ENCODE peak calls at places on chromosomes 7 and 10, in five cellular contexts. M is neural progenitor cell; J is AG04450; Z is CD4-positive, alpha-beta T cell; F is substantia nigra. R is an unnamed sample.

GRCh38 chr7:44185729-44186128 is 3.5 kb downstream of the GCK start:
- DNase-seq in M (no peak), J (no peak), Z (no peak), F (no peak), R (no peak)

GRCh38 chr10:131997366-131998049 is 15.8 kb upstream of the BNIP3 start:
- DNase-seq in M (peak), J (peak), Z (no peak), F (peak), R (peak)

GRCh38 chr7:128359939-128360338 is 1.6 kb downstream of the PRRT4 start:
- DNase-seq in M (no peak), J (no peak), Z (no peak), F (no peak), R (no peak)

GRCh38 chr7:133246558-133246957 is 6.3 kb upstream of the EXOC4 start:
- DNase-seq in M (no peak), J (no peak), Z (no peak), F (no peak), R (no peak)

GRCh38 chr7:1651031-1651446 is 19.0 kb upstream of the ELFN1 start:
- DNase-seq in M (no peak), J (no peak), Z (no peak), F (no peak), R (no peak)

GRCh38 chr10:112389147-112389822 is 15.4 kb downstream of the ACSL5 start:
- DNase-seq in M (no peak), J (no peak), Z (no peak), F (no peak), R (no peak)

GRCh38 chr10:121942749-121943148 is 14.9 kb upstream of the ATE1 start:
- DNase-seq in M (no peak), J (peak), Z (no peak), F (no peak), R (no peak)

GRCh38 chr7:47763063-47763974 is 181.4 kb upstream of the TNS3 start:
- DNase-seq in M (peak), J (peak), Z (no peak), F (no peak), R (peak)

GRCh38 chr10:63710703-63711102 is 189.5 kb downstream of the REEP3 start:
- DNase-seq in M (no peak), J (no peak), Z (no peak), F (no peak), R (no peak)

GRCh38 chr7:77933394-77933793 is 134.8 kb downstream of the PHTF2 start:
- DNase-seq in M (no peak), J (no peak), Z (no peak), F (no peak), R (no peak)

GRCh38 chr7:120806669-120807068 is 51.3 kb downstream of the TSPAN12 start:
- DNase-seq in M (no peak), J (no peak), Z (no peak), F (no peak), R (no peak)

GRCh38 chr7:70789481-70790214 is 342.3 kb upstream of the GALNT17 start:
- DNase-seq in M (no peak), J (no peak), Z (no peak), F (no peak), R (no peak)

GRCh38 chr10:132721725-132722124 is 64.2 kb downstream of the NKX6-2 start:
- DNase-seq in M (no peak), J (no peak), Z (no peak), F (no peak), R (no peak)

GRCh38 chr10:97503413-97503812 is 4.7 kb downstream of the UBTD1 start:
- DNase-seq in M (no peak), J (no peak), Z (no peak), F (no peak), R (no peak)

GRCh38 chr10:86164912-86165311 is 201.7 kb downstream of the GRID1 start:
- DNase-seq in M (no peak), J (no peak), Z (no peak), F (no peak), R (no peak)

GRCh38 chr7:4726568-4726967 is 44.5 kb downstream of the FOXK1 start:
- DNase-seq in M (no peak), J (no peak), Z (no peak), F (no peak), R (no peak)

GRCh38 chr10:24556746-24557742 is 166.6 kb downstream of the ARHGAP21 start:
- DNase-seq in M (peak), J (peak), Z (no peak), F (no peak), R (no peak)

GRCh38 chr10:119285495-119286267 is 78.3 kb downstream of the GRK5 start:
- DNase-seq in M (no peak), J (no peak), Z (no peak), F (no peak), R (no peak)

GRCh38 chr7:50787825-50788224 is 5.1 kb upstream of the GRB10 start:
- DNase-seq in M (no peak), J (no peak), Z (no peak), F (no peak), R (no peak)

GRCh38 chr7:9250876-9251275 is 817.5 kb downstream of the NXPH1 start:
- DNase-seq in M (peak), J (no peak), Z (no peak), F (no peak), R (no peak)

GRCh38 chr7:94492601-94493000 is 17.0 kb upstream of the CASD1 start:
- DNase-seq in M (no peak), J (no peak), Z (no peak), F (no peak), R (no peak)

GRCh38 chr10:119341236-119342016 is 134.1 kb downstream of the GRK5 start:
- DNase-seq in M (no peak), J (no peak), Z (peak), F (no peak), R (no peak)

GRCh38 chr7:151744051-151744580 is 132.8 kb downstream of the PRKAG2 start:
- DNase-seq in M (no peak), J (no peak), Z (no peak), F (no peak), R (no peak)

GRCh38 chr7:122463631-122464030 is 159.1 kb upstream of the FEZF1 start:
- DNase-seq in M (no peak), J (no peak), Z (no peak), F (no peak), R (no peak)

GRCh38 chr7:14340415-14341079 is 351.1 kb upstream of the ETV1 start:
- DNase-seq in M (peak), J (no peak), Z (no peak), F (no peak), R (no peak)

DNA sequence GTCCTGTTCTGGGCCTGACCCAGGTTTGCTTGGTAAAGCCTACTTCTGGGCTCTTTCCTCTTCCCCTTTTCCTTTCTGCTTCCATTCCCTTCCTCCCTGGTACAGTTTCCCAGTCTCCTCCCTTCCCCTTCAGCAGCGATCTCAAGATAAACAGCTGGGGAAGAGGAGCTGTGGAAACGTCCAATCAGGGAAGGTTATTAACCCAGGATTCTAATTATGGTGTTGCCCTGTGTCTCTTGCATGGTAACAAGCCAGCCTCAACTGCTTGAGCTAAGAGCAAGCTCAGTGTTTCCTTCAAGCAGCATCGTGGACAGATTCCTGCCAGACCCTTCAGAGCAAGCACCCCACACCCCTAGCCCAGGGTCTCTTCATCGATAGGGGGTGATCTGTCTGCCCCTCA is 233.4 kb downstream of the RPS24 start:
- DNase-seq in M (no peak), J (no peak), Z (no peak), F (no peak), R (no peak)
- H3K27ac ChIP-seq in M (no peak), J (peak), Z (no peak), F (peak), R (no peak)

GRCh38 chr10:49543604-49544003 is 4.7 kb upstream of the ERCC6 start:
- DNase-seq in M (no peak), J (no peak), Z (no peak), F (no peak), R (no peak)
- H3K27ac ChIP-seq in M (no peak), J (no peak), Z (no peak), F (no peak), R (no peak)

GRCh38 chr7:116436305-116436826 is 63.2 kb upstream of the CAV2 start:
- DNase-seq in M (no peak), J (no peak), Z (no peak), F (no peak), R (no peak)
- H3K27ac ChIP-seq in M (no peak), J (no peak), Z (no peak), F (no peak), R (no peak)

GRCh38 chr7:102044984-102045673 is 227.7 kb downstream of the CUX1 start:
- DNase-seq in M (peak), J (peak), Z (no peak), F (peak), R (no peak)

GRCh38 chr7:102045681-102046372 is 228.4 kb downstream of the CUX1 start:
- DNase-seq in M (no peak), J (no peak), Z (no peak), F (no peak), R (no peak)

GRCh38 chr7:102046373-102047117 is 229.1 kb downstream of the CUX1 start:
- DNase-seq in M (no peak), J (no peak), Z (no peak), F (no peak), R (no peak)

GRCh38 chr7:102042016-102042656 is 224.7 kb downstream of the CUX1 start:
- DNase-seq in M (no peak), J (no peak), Z (no peak), F (no peak), R (no peak)

GRCh38 chr7:102044641-102044983 is 227.2 kb downstream of the CUX1 start:
- DNase-seq in M (no peak), J (no peak), Z (no peak), F (no peak), R (no peak)
- H3K27ac ChIP-seq in M (no peak), J (peak), Z (no peak), F (peak), R (no peak)

GRCh38 chr10:33235271-33235884 is 99.1 kb downstream of the NRP1 start:
- DNase-seq in M (no peak), J (no peak), Z (no peak), F (no peak), R (no peak)
- H3K27ac ChIP-seq in M (no peak), J (no peak), Z (no peak), F (no peak), R (no peak)

DNA sequence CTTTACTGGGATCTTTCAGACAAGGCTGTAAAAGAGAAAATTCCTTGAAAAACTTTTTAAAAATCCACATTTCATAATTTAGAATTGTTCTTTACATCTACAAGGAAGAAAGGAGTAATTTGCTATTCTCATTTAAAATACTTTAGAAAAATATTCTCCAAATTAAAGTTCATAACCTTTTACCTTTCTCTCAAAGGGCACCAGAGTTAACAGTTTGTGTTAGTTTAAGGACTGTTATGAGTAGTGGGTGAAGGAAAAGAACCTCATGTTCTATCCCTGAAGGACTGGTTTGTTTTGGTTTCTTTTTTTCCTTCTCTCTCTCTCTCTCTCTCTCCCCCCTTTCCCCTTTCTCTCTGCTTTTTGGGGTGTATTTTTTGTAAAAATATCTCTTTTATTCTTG is 4.1 kb downstream of the AGMO start:
- DNase-seq in M (no peak), J (no peak), Z (no peak), F (no peak), R (no peak)
- H3K27ac ChIP-seq in M (no peak), J (no peak), Z (no peak), F (no peak), R (no peak)